ENCODE peak calls at places on chromosomes 16 and 17, in nine cellular contexts. F is cardiac muscle cell, M is thyroid gland, S is MM.1S, X is cardiac fibroblast, D is kidney, K is AG10803, A is mammary epithelial cell, G is fibroblast of pulmonary artery. H is an unnamed sample.

GRCh38 chr17:65468321-65468720 is 93.1 kb downstream of the AXIN2 start:
- DNase-seq in F (no peak), M (no peak), S (no peak), X (no peak), D (no peak), K (no peak), A (no peak), G (no peak), H (peak)

GRCh38 chr16:9378876-9379275 is 287.4 kb downstream of the HAPSTR1 start:
- DNase-seq in F (peak), M (no peak), S (no peak), X (no peak), D (no peak), K (no peak), A (no peak), G (no peak), H (no peak)

GRCh38 chr17:42118545-42118944 is 2.6 kb downstream of the KAT2A start:
- DNase-seq in F (peak), M (peak), S (peak), X (peak), D (no peak), K (no peak), A (peak), G (peak), H (no peak)

GRCh38 chr17:82892869-82893565 is 53.2 kb upstream of the ZNF750 start:
- DNase-seq in F (no peak), M (peak), S (no peak), X (no peak), D (peak), K (no peak), A (no peak), G (no peak), H (no peak)

GRCh38 chr16:11698271-11698689 is 30.0 kb downstream of the SNN start:
- DNase-seq in F (no peak), M (no peak), S (no peak), X (no peak), D (no peak), K (no peak), A (peak), G (no peak), H (no peak)

GRCh38 chr17:2770129-2770528 is 20.7 kb upstream of the CCDC92B start:
- DNase-seq in F (no peak), M (no peak), S (no peak), X (no peak), D (no peak), K (no peak), A (no peak), G (no peak), H (no peak)

GRCh38 chr17:35793257-35793656 is 2.2 kb downstream of the MMP28 start:
- DNase-seq in F (no peak), M (no peak), S (no peak), X (no peak), D (no peak), K (no peak), A (peak), G (no peak), H (no peak)

GRCh38 chr16:75024591-75024990 is 25.8 kb downstream of the ZNRF1 start:
- DNase-seq in F (no peak), M (no peak), S (no peak), X (no peak), D (no peak), K (no peak), A (no peak), G (no peak), H (no peak)

GRCh38 chr17:48825446-48826381 is 5.1 kb upstream of the CALCOCO2 start:
- DNase-seq in F (no peak), M (no peak), S (no peak), X (no peak), D (no peak), K (no peak), A (peak), G (no peak), H (no peak)

GRCh38 chr16:56559109-56559508 is 5.8 kb upstream of the MT4 start:
- DNase-seq in F (no peak), M (no peak), S (no peak), X (no peak), D (no peak), K (no peak), A (no peak), G (no peak), H (no peak)

GRCh38 chr17:58786586-58787295 is 31.1 kb downstream of the PPM1E start:
- DNase-seq in F (peak), M (no peak), S (no peak), X (peak), D (no peak), K (peak), A (peak), G (peak), H (no peak)

GRCh38 chr17:34370997-34371395 is 8.0 kb upstream of the CCL1 start:
- DNase-seq in F (no peak), M (no peak), S (peak), X (no peak), D (no peak), K (no peak), A (peak), G (peak), H (no peak)

GRCh38 chr17:20121359-20122235 is 112.4 kb downstream of the SPECC1 start:
- DNase-seq in F (peak), M (peak), S (peak), X (peak), D (no peak), K (peak), A (peak), G (peak), H (peak)

GRCh38 chr17:58621174-58621573 is 70.7 kb downstream of the TEX14 start:
- DNase-seq in F (no peak), M (no peak), S (peak), X (no peak), D (no peak), K (no peak), A (no peak), G (no peak), H (peak)

GRCh38 chr17:6327007-6327406 is 107.9 kb downstream of the AIPL1 start:
- DNase-seq in F (no peak), M (peak), S (no peak), X (no peak), D (no peak), K (no peak), A (no peak), G (no peak), H (no peak)

GRCh38 chr17:73485130-73485529 is 159.1 kb downstream of the SDK2 start:
- DNase-seq in F (no peak), M (no peak), S (no peak), X (no peak), D (no peak), K (no peak), A (no peak), G (no peak), H (no peak)

GRCh38 chr17:79672496-79672895 is 58.2 kb upstream of the ENPP7 start:
- DNase-seq in F (no peak), M (no peak), S (no peak), X (no peak), D (peak), K (no peak), A (no peak), G (no peak), H (no peak)

GRCh38 chr17:36849871-36850348 is 87.4 kb upstream of the LHX1 start:
- DNase-seq in F (peak), M (no peak), S (no peak), X (peak), D (no peak), K (peak), A (peak), G (peak), H (peak)

GRCh38 chr16:30918614-30919013 is 4.8 kb upstream of the FBXL19 start:
- DNase-seq in F (no peak), M (no peak), S (no peak), X (no peak), D (no peak), K (no peak), A (no peak), G (no peak), H (no peak)

GRCh38 chr17:78883533-78884131 is 19.4 kb downstream of the CEP295NL start:
- DNase-seq in F (peak), M (peak), S (no peak), X (peak), D (peak), K (peak), A (peak), G (peak), H (no peak)

GRCh38 chr17:35373984-35374765 is 754 bp upstream of the SLFN11 start:
- DNase-seq in F (peak), M (peak), S (peak), X (peak), D (peak), K (peak), A (peak), G (peak), H (no peak)

GRCh38 chr16:1678500-1679098 is 520 bp downstream of the JPT2 start:
- DNase-seq in F (peak), M (peak), S (no peak), X (peak), D (peak), K (peak), A (peak), G (peak), H (no peak)

GRCh38 chr17:40062347-40063033 is at the start of gene THRA:
- DNase-seq in F (peak), M (peak), S (peak), X (peak), D (peak), K (peak), A (no peak), G (peak), H (no peak)

GRCh38 chr16:54633943-54634362 is 296.7 kb upstream of the IRX5 start:
- DNase-seq in F (peak), M (peak), S (peak), X (no peak), D (no peak), K (peak), A (peak), G (peak), H (no peak)

GRCh38 chr17:10875984-10876555 is 38.2 kb upstream of the PIRT start:
- DNase-seq in F (peak), M (peak), S (peak), X (peak), D (peak), K (peak), A (peak), G (peak), H (no peak)

GRCh38 chr16:19291459-19291858 is 5.9 kb downstream of the CLEC19A start:
- DNase-seq in F (peak), M (peak), S (no peak), X (peak), D (no peak), K (no peak), A (peak), G (peak), H (no peak)

GRCh38 chr16:49986351-49987124 is 38.5 kb upstream of the CNEP1R1 start:
- DNase-seq in F (peak), M (peak), S (no peak), X (peak), D (no peak), K (peak), A (no peak), G (peak), H (no peak)

GRCh38 chr17:4232168-4232813 is 31.5 kb downstream of the ANKFY1 start:
- DNase-seq in F (peak), M (no peak), S (no peak), X (peak), D (no peak), K (peak), A (peak), G (peak), H (no peak)

GRCh38 chr17:57955183-57955952 is at the start of gene CUEDC1:
- DNase-seq in F (peak), M (peak), S (peak), X (peak), D (peak), K (peak), A (peak), G (peak), H (no peak)

GRCh38 chr17:436571-436970 is 84.0 kb upstream of the RPH3AL start:
- DNase-seq in F (no peak), M (no peak), S (no peak), X (no peak), D (no peak), K (no peak), A (no peak), G (no peak), H (no peak)

DNA sequence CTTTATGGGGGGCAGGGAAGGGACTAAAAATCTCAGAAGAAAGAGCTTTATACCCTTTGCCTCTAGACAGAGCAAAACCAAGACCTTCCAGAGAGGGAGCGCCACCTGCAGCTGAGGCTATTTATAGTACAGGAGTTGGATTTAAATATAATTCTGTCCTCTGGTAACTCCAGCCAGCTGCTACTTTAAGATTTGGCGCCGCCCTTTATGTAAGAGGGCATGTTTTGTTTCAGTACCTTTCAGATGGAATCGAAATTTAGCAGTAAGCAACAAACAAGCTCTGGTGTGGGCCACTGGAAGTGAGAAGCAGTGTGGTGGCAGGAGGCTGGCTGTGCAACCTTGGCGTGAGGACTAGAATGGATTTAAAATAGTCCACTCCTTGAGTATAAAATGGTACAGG is 5.2 kb upstream of the GUCY2D start:
- DNase-seq in F (peak), M (peak), S (peak), X (peak), D (peak), K (peak), A (peak), G (peak), H (no peak)
- TF ChIP-seq CTCF in F (peak), M (peak), S (peak), X (peak), D (no peak), K (peak), A (peak), G (peak), H (peak)

GRCh38 chr17:16492613-16493290 is 759 bp upstream of the LRRC75A start:
- DNase-seq in F (no peak), M (no peak), S (no peak), X (no peak), D (no peak), K (no peak), A (no peak), G (no peak), H (no peak)
- H3K4me3 ChIP-seq in F (peak), M (peak), S (peak), X (no peak), D (peak), K (peak), A (no peak), G (peak), H (no peak)

DNA sequence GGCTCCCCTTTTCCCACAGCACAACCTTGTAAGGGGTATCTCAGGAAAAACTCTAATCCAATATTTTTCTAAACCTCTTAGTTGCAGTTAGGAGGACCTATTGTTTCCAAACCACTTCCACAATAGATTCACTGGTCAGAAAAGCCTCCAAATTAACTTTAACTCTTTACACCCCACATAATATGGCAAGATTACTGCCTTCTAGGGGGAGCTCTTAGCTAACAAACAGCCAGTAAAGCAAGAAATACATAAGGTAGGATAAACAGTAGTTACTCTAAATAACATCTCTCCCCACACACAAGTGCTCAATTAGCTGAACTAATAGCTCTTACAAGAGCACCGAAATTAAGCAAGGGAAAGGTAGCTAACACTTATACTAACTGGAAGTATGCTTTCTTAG is 192.1 kb upstream of the KIF2B start:
- DNase-seq in F (no peak), M (no peak), S (no peak), X (no peak), D (no peak), K (no peak), A (no peak), G (no peak), H (no peak)
- TF ChIP-seq CTCF in F (no peak), M (no peak), S (no peak), X (no peak), D (no peak), K (no peak), A (peak), G (no peak), H (no peak)

GRCh38 chr16:81480856-81481821 is 36.5 kb downstream of the CMIP start:
- DNase-seq in F (peak), M (no peak), S (no peak), X (peak), D (peak), K (peak), A (no peak), G (peak), H (peak)
- H3K4me3 ChIP-seq in F (no peak), M (no peak), S (no peak), X (no peak), D (no peak), K (no peak), A (no peak), G (no peak), H (peak)

GRCh38 chr16:88680554-88681083 is 5.7 kb downstream of the SNAI3 start:
- DNase-seq in F (no peak), M (no peak), S (no peak), X (no peak), D (no peak), K (no peak), A (no peak), G (no peak), H (no peak)

GRCh38 chr16:88676502-88677242 is 9.6 kb downstream of the SNAI3 start:
- DNase-seq in F (no peak), M (no peak), S (no peak), X (no peak), D (no peak), K (no peak), A (no peak), G (no peak), H (no peak)

GRCh38 chr16:88681084-88681680 is 5.1 kb downstream of the SNAI3 start:
- DNase-seq in F (no peak), M (no peak), S (peak), X (no peak), D (peak), K (no peak), A (peak), G (no peak), H (peak)

GRCh38 chr16:88678224-88678979 is 7.9 kb downstream of the SNAI3 start:
- DNase-seq in F (no peak), M (no peak), S (no peak), X (no peak), D (peak), K (no peak), A (no peak), G (no peak), H (no peak)

GRCh38 chr16:88677721-88678120 is 8.6 kb downstream of the SNAI3 start:
- DNase-seq in F (no peak), M (no peak), S (no peak), X (no peak), D (no peak), K (no peak), A (no peak), G (no peak), H (no peak)
- TF ChIP-seq CTCF in F (no peak), M (no peak), S (no peak), X (no peak), D (no peak), K (no peak), A (no peak), G (no peak), H (no peak)

DNA sequence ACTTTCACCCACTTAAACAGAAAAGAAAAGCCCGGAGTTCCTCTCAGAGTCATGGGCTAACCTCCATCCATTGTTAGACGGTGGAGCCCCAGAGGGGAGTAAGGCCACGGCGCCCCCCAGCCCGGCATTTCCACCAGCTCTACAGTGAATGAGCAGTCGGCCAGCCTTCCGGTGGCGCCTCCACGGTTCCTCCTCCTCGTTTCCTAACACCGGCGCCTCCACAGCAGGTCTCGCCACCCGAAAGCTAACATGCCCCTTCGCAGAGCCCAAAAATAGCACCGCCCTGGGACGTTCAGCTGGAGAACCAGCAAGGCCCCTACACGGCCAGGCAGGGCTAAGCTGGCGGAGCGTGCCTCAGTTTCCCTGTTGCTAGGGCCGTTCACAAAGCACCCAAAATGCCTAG is 858 bp downstream of the MMD start:
- DNase-seq in F (peak), M (peak), S (no peak), X (peak), D (peak), K (no peak), A (peak), G (no peak), H (no peak)
- H3K4me3 ChIP-seq in F (peak), M (peak), S (peak), X (peak), D (peak), K (peak), A (peak), G (peak), H (peak)

GRCh38 chr16:23505180-23505665 is 5.1 kb downstream of the GGA2 start:
- DNase-seq in F (no peak), M (peak), S (no peak), X (no peak), D (peak), K (no peak), A (no peak), G (no peak), H (no peak)

GRCh38 chr16:23505942-23506605 is 4.2 kb downstream of the GGA2 start:
- DNase-seq in F (no peak), M (no peak), S (no peak), X (no peak), D (peak), K (no peak), A (no peak), G (no peak), H (no peak)

GRCh38 chr16:23506606-23506994 is 3.7 kb downstream of the GGA2 start:
- DNase-seq in F (no peak), M (no peak), S (no peak), X (no peak), D (no peak), K (no peak), A (no peak), G (no peak), H (no peak)

GRCh38 chr16:23504076-23504452 is 6.2 kb downstream of the GGA2 start:
- DNase-seq in F (peak), M (peak), S (no peak), X (peak), D (peak), K (peak), A (peak), G (peak), H (no peak)

GRCh38 chr16:23504453-23505179 is 5.7 kb downstream of the GGA2 start:
- DNase-seq in F (peak), M (peak), S (no peak), X (peak), D (peak), K (peak), A (peak), G (peak), H (peak)
- TF ChIP-seq CTCF in F (no peak), M (no peak), S (no peak), X (no peak), D (no peak), K (peak), A (no peak), G (no peak), H (peak)

GRCh38 chr17:81538651-81539570 is 10.7 kb downstream of the FSCN2 start:
- DNase-seq in F (no peak), M (no peak), S (no peak), X (no peak), D (peak), K (no peak), A (no peak), G (no peak), H (no peak)

GRCh38 chr17:81537856-81538555 is 9.8 kb downstream of the FSCN2 start:
- DNase-seq in F (no peak), M (no peak), S (no peak), X (no peak), D (no peak), K (no peak), A (no peak), G (no peak), H (no peak)

GRCh38 chr17:81536299-81537290 is 8.4 kb downstream of the FSCN2 start:
- DNase-seq in F (peak), M (no peak), S (no peak), X (no peak), D (no peak), K (no peak), A (no peak), G (no peak), H (no peak)

GRCh38 chr17:81535480-81536298 is 7.5 kb downstream of the FSCN2 start:
- DNase-seq in F (no peak), M (no peak), S (no peak), X (no peak), D (no peak), K (no peak), A (no peak), G (no peak), H (no peak)

GRCh38 chr17:81537343-81537855 is 9.2 kb downstream of the FSCN2 start:
- DNase-seq in F (peak), M (peak), S (no peak), X (no peak), D (no peak), K (no peak), A (no peak), G (no peak), H (no peak)
- H3K4me3 ChIP-seq in F (no peak), M (no peak), S (no peak), X (no peak), D (no peak), K (no peak), A (no peak), G (no peak), H (no peak)

H was measured in GM12864.